ENCODE peak calls at places on chromosomes 16 and 17, in ten cellular contexts. R, A, D, H, B, X, Z, T, Q and L are unnamed samples.

GRCh38 chr17:43790311-43790940 is 10.2 kb downstream of the CFAP97D1 start:
- DNase-seq in D (no peak), A (no peak), H (no peak), B (no peak), Q (no peak), Z (no peak), X (no peak), T (no peak), R (no peak), L (no peak)

GRCh38 chr17:1487939-1488825 is 4.3 kb downstream of the MYO1C start:
- DNase-seq in Z (peak), B (peak), T (peak), H (peak), R (peak), A (peak), Q (peak), X (peak), D (peak), L (peak)

GRCh38 chr17:30244853-30245385 is 9.4 kb upstream of the SLC6A4 start:
- DNase-seq in R (no peak), D (peak), B (no peak), Q (no peak), H (no peak), A (peak), Z (no peak), T (no peak), X (no peak), L (no peak)

GRCh38 chr17:28846231-28846630 is 3.6 kb upstream of the FAM222B start:
- DNase-seq in R (no peak), Q (no peak), D (no peak), A (no peak), X (no peak), Z (no peak), T (no peak), B (no peak), H (no peak), L (peak)

GRCh38 chr17:80890551-80890930 is 101.1 kb upstream of the CHMP6 start:
- DNase-seq in Q (no peak), H (no peak), B (no peak), X (no peak), T (no peak), Z (no peak), A (no peak), R (no peak), D (no peak), L (no peak)

GRCh38 chr16:20871935-20872815 is 28.0 kb downstream of the DCUN1D3 start:
- DNase-seq in Z (no peak), T (no peak), D (no peak), B (no peak), X (no peak), A (no peak), H (no peak), Q (no peak), R (no peak), L (peak)

GRCh38 chr17:72004011-72004427 is 116.8 kb upstream of the SOX9 start:
- DNase-seq in Z (no peak), Q (no peak), X (no peak), B (peak), T (no peak), R (no peak), H (no peak), D (no peak), A (no peak), L (no peak)

GRCh38 chr17:51352798-51353197 is 92.5 kb downstream of the UTP18 start:
- DNase-seq in D (no peak), Z (no peak), A (no peak), X (no peak), Q (no peak), B (no peak), T (no peak), H (no peak), R (no peak), L (no peak)

GRCh38 chr16:24491721-24492120 is 47.6 kb upstream of the RBBP6 start:
- DNase-seq in T (no peak), X (no peak), A (no peak), B (no peak), H (no peak), R (no peak), D (no peak), Z (no peak), Q (no peak), L (no peak)

GRCh38 chr17:34981538-34982241 is 1.4 kb downstream of the LIG3 start:
- DNase-seq in B (no peak), D (no peak), Z (no peak), X (no peak), T (peak), R (no peak), Q (no peak), A (peak), H (no peak), L (peak)

GRCh38 chr16:26605872-26606271 is 460.9 kb upstream of the C16orf82 start:
- DNase-seq in B (no peak), D (no peak), H (no peak), X (no peak), R (no peak), T (no peak), Q (no peak), A (no peak), Z (no peak), L (no peak)

GRCh38 chr16:70700101-70701020 is 14.5 kb upstream of the MTSS2 start:
- DNase-seq in X (no peak), D (no peak), B (no peak), Z (no peak), A (no peak), T (no peak), R (no peak), H (no peak), Q (no peak), L (no peak)

GRCh38 chr17:15038656-15039055 is 226.5 kb downstream of the PMP22 start:
- DNase-seq in B (no peak), Z (no peak), D (no peak), R (no peak), A (peak), H (no peak), T (no peak), X (no peak), Q (no peak), L (no peak)

GRCh38 chr17:55266051-55266957 is 1.5 kb downstream of the HLF start:
- DNase-seq in A (no peak), Z (no peak), X (no peak), H (no peak), B (no peak), T (no peak), Q (peak), R (peak), D (no peak), L (peak)

GRCh38 chr16:89140981-89141883 is 30.3 kb upstream of the CDH15 start:
- DNase-seq in X (no peak), Z (no peak), B (no peak), Q (no peak), D (no peak), A (no peak), H (no peak), T (no peak), R (no peak), L (no peak)
- TF ChIP-seq POLR2A in X (no peak), Z (no peak), B (no peak), Q (no peak), D (no peak), A (no peak), H (no peak), T (no peak), R (no peak), L (no peak)

DNA sequence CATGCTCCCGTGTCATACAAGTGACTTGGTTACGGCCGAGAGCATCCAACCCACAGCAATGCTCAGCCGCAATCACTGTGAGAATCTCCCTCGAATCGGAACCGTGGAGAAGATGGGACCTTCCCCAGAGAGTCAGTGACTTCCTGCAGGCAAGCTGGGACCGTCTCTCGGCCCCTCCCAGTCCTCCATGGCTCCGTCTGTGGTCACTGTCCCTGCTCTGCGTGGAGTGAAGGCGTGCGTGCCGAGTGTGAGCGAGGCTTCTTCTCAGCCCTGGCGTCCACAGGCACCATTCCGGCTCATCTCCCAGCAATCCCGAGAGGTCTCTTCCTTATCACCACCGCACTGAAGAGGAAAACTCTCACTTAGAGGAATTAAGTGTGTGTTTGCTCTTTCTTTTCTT is 113.1 kb downstream of the ADCY9 start:
- DNase-seq in A (no peak), T (no peak), X (no peak), D (no peak), R (no peak), H (no peak), Q (no peak), B (no peak), Z (no peak), L (no peak)
- TF ChIP-seq POLR2A in A (no peak), T (no peak), X (no peak), D (no peak), R (no peak), H (no peak), Q (no peak), B (no peak), Z (no peak), L (no peak)

GRCh38 chr16:57962046-57962445 is 8.9 kb downstream of the CNGB1 start:
- DNase-seq in Z (no peak), Q (no peak), A (no peak), T (no peak), B (no peak), X (no peak), R (no peak), D (no peak), H (no peak), L (no peak)
- TF ChIP-seq POLR2A in Z (no peak), Q (no peak), A (no peak), T (no peak), B (no peak), X (no peak), R (no peak), D (no peak), H (no peak), L (no peak)

GRCh38 chr17:50274142-50274944 is at the start of gene TMEM92:
- DNase-seq in R (peak), A (no peak), H (peak), Z (peak), X (no peak), D (no peak), B (peak), Q (peak), T (no peak), L (no peak)
- TF ChIP-seq POLR2A in R (no peak), A (no peak), H (no peak), Z (no peak), X (no peak), D (no peak), B (no peak), Q (peak), T (no peak), L (no peak)

DNA sequence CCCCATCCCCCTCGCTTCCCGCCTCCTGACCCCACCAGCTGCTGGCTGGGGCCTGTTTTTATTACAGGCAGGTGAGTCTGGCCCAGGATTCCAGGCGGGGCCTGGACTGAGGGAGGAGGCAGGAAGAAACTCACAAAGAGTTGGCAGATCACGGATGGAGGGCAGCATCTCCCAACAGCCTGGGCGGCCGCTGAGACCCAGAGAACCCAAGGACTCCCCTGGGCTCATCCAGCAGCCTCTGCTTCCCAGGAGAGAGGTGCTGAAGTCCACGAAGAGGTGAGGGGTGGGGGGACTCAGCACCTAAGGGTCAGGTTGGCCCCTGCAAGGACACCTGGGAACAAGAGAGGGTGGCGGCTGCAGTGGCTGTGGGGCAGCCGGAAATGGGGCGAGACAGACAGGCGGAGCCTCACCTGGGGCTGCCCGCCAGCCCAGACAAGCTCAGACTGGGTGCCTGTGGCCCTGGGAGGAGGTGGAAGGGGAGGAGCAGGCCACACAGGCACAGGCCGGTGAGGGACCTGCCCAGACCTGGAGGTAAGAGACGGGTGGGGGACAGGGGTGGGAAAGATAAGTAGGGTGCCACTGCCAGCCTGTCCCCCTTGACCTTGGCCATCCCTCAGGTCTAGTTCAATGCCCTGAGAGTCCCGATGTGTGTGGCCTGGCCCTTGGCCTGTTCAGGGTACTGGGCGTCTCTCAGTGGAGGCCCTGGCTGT is 8.7 kb upstream of the ADGRG1 start:
- DNase-seq in D (peak), X (no peak), Z (peak), R (no peak), A (no peak), T (no peak), B (no peak), Q (peak), H (peak), L (no peak)
- TF ChIP-seq POLR2A in D (no peak), X (no peak), Z (no peak), R (no peak), A (no peak), T (no peak), B (no peak), Q (peak), H (peak), L (no peak)

GRCh38 chr16:3017806-3018506 is at the start of gene CLDN6:
- DNase-seq in X (no peak), Z (no peak), H (peak), T (peak), D (no peak), B (no peak), Q (no peak), R (no peak), A (no peak), L (peak)
- TF ChIP-seq POLR2A in X (no peak), Z (no peak), H (no peak), T (no peak), D (no peak), B (no peak), Q (no peak), R (no peak), A (no peak), L (no peak)

DNA sequence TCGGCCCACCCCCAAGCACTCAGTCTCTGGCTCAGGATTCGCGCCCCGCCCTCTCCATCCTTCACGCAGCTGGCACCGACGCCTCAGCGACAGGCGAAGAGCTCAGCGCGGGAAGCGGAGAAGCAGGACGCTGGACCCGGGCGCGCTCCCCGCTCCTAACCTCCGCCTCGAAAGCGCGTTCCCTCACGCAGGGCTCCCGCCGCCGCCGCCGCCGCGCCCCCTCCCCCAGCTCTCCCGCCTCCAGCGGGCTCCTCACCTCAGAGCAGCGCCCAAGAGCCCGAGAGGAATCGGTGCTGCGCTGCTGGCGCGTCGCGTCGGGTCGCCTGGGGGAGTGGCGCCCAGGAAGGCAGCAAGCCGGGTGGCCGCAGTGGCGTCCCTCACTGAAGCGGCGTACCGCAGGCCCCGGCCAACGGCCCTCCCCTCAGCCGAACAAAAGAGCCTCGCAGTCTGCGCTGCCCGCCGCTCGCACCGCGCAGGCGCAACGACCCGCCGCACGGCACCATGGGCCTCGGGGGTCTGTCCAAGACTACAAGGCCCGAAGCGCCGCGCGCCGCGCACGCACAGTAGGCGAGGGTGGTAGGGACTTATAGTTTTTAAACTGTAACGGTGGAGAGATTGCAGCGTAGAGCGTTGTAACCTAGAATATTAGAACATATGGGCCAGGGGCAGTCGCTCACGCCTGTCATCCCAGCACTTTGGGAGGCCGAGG is at the start of gene CBX1:
- DNase-seq in Q (peak), B (peak), D (peak), X (peak), Z (peak), T (peak), A (peak), R (peak), H (peak), L (peak)
- TF ChIP-seq POLR2A in Q (peak), B (peak), D (no peak), X (no peak), Z (no peak), T (peak), A (no peak), R (no peak), H (peak), L (peak)